ENCODE peak calls at places on chromosomes 2 and 18, in six cellular contexts. R is thyroid gland, N is neural progenitor cell, G is MM.1S, B is BJ, Y is astrocyte of the cerebellum. E is an unnamed sample.

GRCh38 chr18:13520306-13520705 is 206.1 kb downstream of the FAM210A start:
- DNase-seq in G (no peak), N (no peak), Y (no peak), B (no peak), R (peak; percentile 18), E (no peak)

GRCh38 chr18:6509417-6510198 is 94.9 kb upstream of the L3MBTL4 start:
- DNase-seq in G (no peak), Y (no peak), N (peak; percentile 4), R (no peak), B (no peak), E (no peak)

GRCh38 chr2:163655672-163656071 is 80.1 kb downstream of the FIGN start:
- DNase-seq in R (peak; percentile 33), B (no peak), G (no peak), Y (no peak), N (no peak), E (no peak)

GRCh38 chr2:3100386-3100785 is 277.2 kb downstream of the EIPR1 start:
- DNase-seq in R (no peak), B (no peak), Y (no peak), N (no peak), G (no peak), E (no peak)

GRCh38 chr2:46336560-46336959 is 39.4 kb downstream of the EPAS1 start:
- DNase-seq in Y (no peak), B (peak; percentile 31), R (no peak), N (no peak), G (no peak), E (no peak)

GRCh38 chr2:225337183-225337582 is 62.3 kb upstream of the NYAP2 start:
- DNase-seq in Y (peak; percentile 89), N (peak; percentile 34), B (peak; percentile 69), R (no peak), G (no peak), E (no peak)

GRCh38 chr2:102304268-102304667 is 7.1 kb upstream of the IL1RL1 start:
- DNase-seq in Y (no peak), R (no peak), N (no peak), B (no peak), G (no peak), E (no peak)

GRCh38 chr2:85266424-85267041 is 61.3 kb downstream of the TGOLN2 start:
- DNase-seq in N (peak; percentile 86), G (peak; percentile 57), B (no peak), Y (no peak), R (peak; percentile 67), E (no peak)

GRCh38 chr2:144133881-144134280 is 386.0 kb downstream of the ZEB2 start:
- DNase-seq in G (no peak), R (no peak), B (no peak), Y (no peak), N (no peak), E (no peak)

GRCh38 chr2:10305715-10306114 is 3.0 kb downstream of the HPCAL1 start:
- DNase-seq in R (no peak), Y (no peak), N (peak; percentile 50), B (no peak), G (no peak), E (no peak)
- TF ChIP-seq CTCF in R (no peak), Y (peak; percentile 43), N (peak; percentile 29), B (no peak), G (no peak), E (no peak)

GRCh38 chr2:8986327-8986976 is 17.0 kb downstream of the MBOAT2 start:
- DNase-seq in R (no peak), N (peak; percentile 31), B (no peak), Y (no peak), G (peak; percentile 16), E (no peak)
- TF ChIP-seq CTCF in R (no peak), N (peak; percentile 55), B (no peak), Y (peak; percentile 31), G (peak; percentile 19), E (no peak)

DNA sequence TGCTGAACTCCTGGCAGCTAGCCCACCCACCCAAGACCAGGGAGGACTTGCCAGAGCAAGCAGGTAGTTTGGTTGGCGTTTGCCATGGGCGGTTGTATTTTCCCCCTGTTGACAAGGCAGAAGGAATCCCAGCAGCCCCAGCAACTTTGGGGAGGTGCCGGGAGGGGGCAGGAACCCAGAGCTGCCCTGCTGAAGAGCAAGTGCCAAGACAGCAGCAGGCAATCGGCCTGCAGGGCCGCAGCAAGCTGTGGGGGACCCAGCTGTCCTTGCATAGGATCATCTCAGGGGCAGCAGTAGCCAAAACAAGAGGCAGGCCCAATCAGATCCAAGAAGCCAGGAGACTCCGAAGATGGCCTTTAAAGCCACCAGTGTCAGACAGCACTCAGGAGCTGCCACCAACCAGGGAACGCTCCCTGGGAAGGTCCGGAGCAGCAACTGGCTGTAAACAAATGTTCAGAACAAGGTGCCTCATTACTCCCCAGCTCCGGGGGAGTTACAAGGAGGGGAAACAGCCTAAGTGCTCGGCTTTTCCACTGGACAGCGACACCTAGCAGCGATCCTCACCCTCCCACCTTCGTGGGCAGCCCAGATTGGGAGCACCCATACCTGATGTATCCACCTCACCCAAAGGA is 2.1 kb downstream of the ST8SIA5 start:
- DNase-seq in N (peak; percentile 49), G (no peak), R (no peak), Y (no peak), B (no peak), E (no peak)
- TF ChIP-seq CTCF in N (peak; percentile 50), G (no peak), R (no peak), Y (peak; percentile 29), B (no peak), E (no peak)

GRCh38 chr2:195732569-195732968 is 75.5 kb downstream of the SLC39A10 start:
- DNase-seq in R (no peak), N (no peak), G (no peak), B (no peak), Y (no peak), E (no peak)
- TF ChIP-seq CTCF in R (no peak), N (no peak), G (no peak), B (no peak), Y (no peak), E (no peak)

DNA sequence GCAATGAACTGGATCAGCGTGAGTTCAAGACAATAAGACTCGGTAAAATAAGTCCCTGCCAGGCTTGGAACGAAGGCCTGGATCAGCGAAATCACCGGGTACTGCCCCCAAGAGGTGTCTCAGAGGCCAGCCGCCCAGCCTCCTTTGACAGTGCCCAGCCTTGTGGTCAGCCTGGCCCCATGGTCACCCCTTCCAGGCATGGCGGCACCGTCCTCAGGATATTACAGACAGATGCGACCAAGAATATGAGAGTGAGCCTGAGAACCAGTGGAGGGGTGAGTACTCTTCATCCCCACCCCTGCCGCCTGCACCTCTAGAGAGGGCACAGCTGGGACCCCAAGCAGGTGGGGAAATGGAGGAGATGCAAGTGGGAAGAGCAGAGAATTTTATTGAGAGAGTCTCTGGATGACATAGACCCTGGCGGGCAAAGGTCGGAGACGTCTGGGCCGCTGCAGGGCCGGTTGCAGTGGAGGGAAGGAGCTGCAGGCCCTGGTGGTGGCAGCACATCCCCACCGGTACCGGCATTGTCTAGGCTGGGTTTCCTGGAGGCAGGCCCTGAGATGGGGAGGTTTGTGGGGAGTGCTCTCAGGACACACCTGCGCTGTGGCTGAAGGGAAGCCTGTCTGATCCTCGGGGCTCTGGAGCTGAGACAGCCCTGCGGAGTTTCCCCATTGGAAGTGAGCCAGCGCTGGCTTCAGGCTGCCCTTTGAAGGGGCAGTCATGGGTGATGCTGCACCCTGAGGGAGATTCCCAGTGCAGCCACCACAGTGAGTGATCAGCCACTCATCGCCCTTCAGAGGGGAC is 190.0 kb downstream of the SEPTIN10 start:
- DNase-seq in G (no peak), B (no peak), N (no peak), R (peak; percentile 72), Y (no peak), E (no peak)
- TF ChIP-seq CTCF in G (no peak), B (no peak), N (no peak), R (no peak), Y (no peak), E (no peak)

GRCh38 chr2:216634317-216635148 is 1.3 kb downstream of the IGFBP2 start:
- DNase-seq in G (no peak), R (no peak), Y (no peak), B (no peak), N (peak; percentile 62), E (no peak)
- TF ChIP-seq CTCF in G (no peak), R (no peak), Y (no peak), B (no peak), N (no peak), E (no peak)

GRCh38 chr2:109259671-109260070 is 130.7 kb downstream of the SH3RF3 start:
- DNase-seq in N (no peak), Y (no peak), B (no peak), G (no peak), R (no peak), E (no peak)

GRCh38 chr2:109260116-109260855 is 131.3 kb downstream of the SH3RF3 start:
- DNase-seq in N (no peak), G (no peak), Y (no peak), B (no peak), R (no peak), E (no peak)

GRCh38 chr2:109258905-109259540 is 130.0 kb downstream of the SH3RF3 start:
- DNase-seq in N (no peak), R (no peak), Y (no peak), B (no peak), G (no peak), E (no peak)

GRCh38 chr2:109261906-109262631 is 133.1 kb downstream of the SH3RF3 start:
- DNase-seq in Y (no peak), G (no peak), R (no peak), B (no peak), N (no peak), E (no peak)

GRCh38 chr2:109260886-109261700 is 132.1 kb downstream of the SH3RF3 start:
- DNase-seq in Y (no peak), R (peak; percentile 37), N (peak; percentile 32), B (no peak), G (peak; percentile 28), E (no peak)
- TF ChIP-seq CTCF in Y (peak; percentile 42), R (no peak), N (peak; percentile 43), B (peak; percentile 38), G (peak; percentile 37), E (peak; percentile 23)

DNA sequence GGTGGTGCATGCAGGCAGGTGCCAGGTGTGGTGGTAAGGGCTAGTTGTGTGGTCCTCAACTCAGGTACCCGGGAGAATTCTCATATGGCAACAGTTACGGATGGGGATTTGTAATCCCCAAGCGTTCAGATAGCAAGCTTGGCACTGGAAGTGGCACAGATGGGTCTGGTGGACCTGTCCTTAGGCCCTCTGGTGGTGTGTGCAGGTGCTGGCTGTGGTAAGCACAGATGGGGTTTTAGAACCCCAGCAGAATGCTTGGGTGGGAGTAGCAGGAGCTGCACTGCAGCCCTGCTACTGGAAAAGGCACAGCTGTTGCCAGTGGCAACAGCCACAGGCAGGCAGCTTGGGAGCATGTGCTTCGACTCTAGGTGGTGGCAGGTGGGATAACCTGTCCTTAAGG is 948.2 kb upstream of the FAM98A start:
- DNase-seq in G (no peak), B (no peak), N (no peak), Y (no peak), R (no peak), E (no peak)
- TF ChIP-seq CTCF in G (peak; percentile 6), B (no peak), N (peak; percentile 14), Y (no peak), R (no peak), E (no peak)

GRCh38 chr2:170006592-170007327 is 171.2 kb upstream of the MYO3B start:
- DNase-seq in B (no peak), G (no peak), N (no peak), Y (no peak), R (no peak), E (no peak)

GRCh38 chr2:170002096-170002495 is 174.8 kb downstream of the UBR3 start:
- DNase-seq in B (no peak), N (no peak), Y (no peak), G (no peak), R (no peak), E (no peak)

GRCh38 chr2:170009209-170009608 is 168.7 kb upstream of the MYO3B start:
- DNase-seq in R (no peak), N (no peak), G (no peak), Y (no peak), B (no peak), E (no peak)

GRCh38 chr2:170005702-170006101 is 172.2 kb upstream of the MYO3B start:
- DNase-seq in N (peak; percentile 19), B (no peak), Y (no peak), R (no peak), G (no peak), E (no peak)
- TF ChIP-seq CTCF in N (no peak), B (no peak), Y (no peak), R (no peak), G (no peak), E (no peak)

E was measured in AG09319.